ENCODE peak calls at places on chromosome 19, in five cellular contexts. G is ovary, V is tibial nerve, K is suprapubic skin, E is A549. N is an unnamed sample.

GRCh38 chr19:4539697-4540581 is at the start of gene LRG1:
- DNase-seq in G (peak; percentile 67), V (no peak), K (no peak), E (no peak), N (no peak)

GRCh38 chr19:33429891-33430673 is 56.6 kb downstream of the CEBPG start:
- DNase-seq in G (peak; percentile 8), V (no peak), K (peak; percentile 31), E (no peak), N (no peak)

GRCh38 chr19:21023901-21024300 is 3.4 kb downstream of the ZNF430 start:
- DNase-seq in G (no peak), V (no peak), K (no peak), E (no peak), N (no peak)

GRCh38 chr19:23015660-23016059 is 12.7 kb upstream of the ZNF728 start:
- DNase-seq in G (no peak), V (no peak), K (no peak), E (no peak), N (no peak)

GRCh38 chr19:52735734-52736133 is 890 bp upstream of the ZNF611 start:
- DNase-seq in G (peak; percentile 64), V (peak; percentile 46), K (peak; percentile 67), E (no peak), N (no peak)

GRCh38 chr19:30371960-30372824 is at the start of gene ZNF536:
- DNase-seq in G (no peak), V (no peak), K (no peak), E (no peak), N (no peak)

GRCh38 chr19:52646571-52647222 is 8.5 kb upstream of the ZNF83 start:
- DNase-seq in G (no peak), V (no peak), K (no peak), E (peak; percentile 26), N (no peak)

GRCh38 chr19:1489463-1489971 is 633 bp downstream of the PCSK4 start:
- DNase-seq in G (no peak), V (no peak), K (no peak), E (no peak), N (no peak)

GRCh38 chr19:18905520-18906236 is 9.7 kb upstream of the CERS1 start:
- DNase-seq in G (no peak), V (no peak), K (peak; percentile 57), E (no peak), N (no peak)

GRCh38 chr19:28168557-28168956 is 1044.4 kb downstream of the UQCRFS1 start:
- DNase-seq in G (no peak), V (no peak), K (no peak), E (no peak), N (no peak)

GRCh38 chr19:4454952-4455738 is 2.4 kb downstream of the UBXN6 start:
- DNase-seq in G (peak; percentile 78), V (no peak), K (peak; percentile 78), E (no peak), N (no peak)

GRCh38 chr19:21698215-21698614 is 69.2 kb downstream of the ZNF100 start:
- DNase-seq in G (no peak), V (no peak), K (no peak), E (no peak), N (no peak)

GRCh38 chr19:1050989-1051788 is 11.3 kb downstream of the ABCA7 start:
- DNase-seq in G (no peak), V (no peak), K (no peak), E (no peak), N (no peak)

GRCh38 chr19:28234637-28235036 is 978.3 kb downstream of the UQCRFS1 start:
- DNase-seq in G (no peak), V (no peak), K (no peak), E (no peak), N (no peak)

GRCh38 chr19:38805180-38805579 is 7.6 kb downstream of the LGALS4 start:
- DNase-seq in G (no peak), V (no peak), K (no peak), E (no peak), N (no peak)

GRCh38 chr19:27681972-27682371 is 1531.0 kb downstream of the UQCRFS1 start:
- DNase-seq in G (no peak), V (no peak), K (no peak), E (no peak), N (no peak)

GRCh38 chr19:14082675-14082960 is 3.0 kb downstream of the C19orf67 start:
- DNase-seq in G (no peak), V (no peak), K (no peak), E (no peak), N (no peak)

GRCh38 chr19:57002765-57003164 is 117.0 kb upstream of the USP29 start:
- DNase-seq in G (no peak), V (no peak), K (no peak), E (no peak), N (no peak)

GRCh38 chr19:821976-822773 is 420 bp upstream of the PLPPR3 start:
- DNase-seq in G (no peak), V (no peak), K (no peak), E (no peak), N (no peak)

GRCh38 chr19:32469796-32470195 is 64.2 kb downstream of the DPY19L3 start:
- DNase-seq in G (no peak), V (no peak), K (no peak), E (no peak), N (no peak)

GRCh38 chr19:46068345-46069258 is 27.8 kb upstream of the IGFL4 start:
- DNase-seq in G (no peak), V (no peak), K (no peak), E (peak; percentile 72), N (no peak)

GRCh38 chr19:4029247-4029614 is 21.7 kb downstream of the PIAS4 start:
- DNase-seq in G (no peak), V (no peak), K (no peak), E (no peak), N (no peak)

GRCh38 chr19:17058236-17058635 is 17.0 kb downstream of the HAUS8 start:
- DNase-seq in G (no peak), V (no peak), K (no peak), E (no peak), N (no peak)

GRCh38 chr19:3986260-3987041 is 1.2 kb upstream of the EEF2 start:
- DNase-seq in G (peak; percentile 40), V (no peak), K (no peak), E (peak; percentile 81), N (no peak)

GRCh38 chr19:53102701-53103140 is 501 bp downstream of the ZNF160 start:
- DNase-seq in G (peak; percentile 57), V (no peak), K (peak; percentile 71), E (peak; percentile 29), N (no peak)

GRCh38 chr19:5148794-5149190 is 179.9 kb downstream of the KDM4B start:
- DNase-seq in G (no peak), V (no peak), K (peak; percentile 61), E (no peak), N (no peak)

GRCh38 chr19:30014770-30015169 is 72.7 kb downstream of the URI1 start:
- DNase-seq in G (no peak), V (no peak), K (no peak), E (no peak), N (no peak)

GRCh38 chr19:46131485-46132143 is 7.1 kb upstream of the IGFL3 start:
- DNase-seq in G (no peak), V (no peak), K (no peak), E (no peak), N (peak; percentile 14)

GRCh38 chr19:35030257-35031071 is at the start of gene SCN1B:
- DNase-seq in G (peak; percentile 81), V (no peak), K (no peak), E (peak; percentile 85), N (no peak)

GRCh38 chr19:1102407-1103106 is 1.2 kb upstream of the GPX4 start:
- DNase-seq in G (peak; percentile 66), V (no peak), K (no peak), E (peak; percentile 94), N (no peak)

GRCh38 chr19:18167975-18168645 is 5.5 kb upstream of the IFI30 start:
- DNase-seq in G (peak; percentile 56), V (no peak), K (no peak), E (no peak), N (no peak)

GRCh38 chr19:1384478-1385110 is 887 bp downstream of the NDUFS7 start:
- DNase-seq in G (no peak), V (no peak), K (no peak), E (no peak), N (no peak)

GRCh38 chr19:29326849-29327840 is 114.2 kb upstream of the UQCRFS1 start:
- DNase-seq in G (no peak), V (no peak), K (no peak), E (no peak), N (peak; percentile 90)

GRCh38 chr19:44740351-44740824 is 8.1 kb upstream of the BCL3 start:
- DNase-seq in G (no peak), V (no peak), K (no peak), E (peak; percentile 88), N (no peak)

DNA sequence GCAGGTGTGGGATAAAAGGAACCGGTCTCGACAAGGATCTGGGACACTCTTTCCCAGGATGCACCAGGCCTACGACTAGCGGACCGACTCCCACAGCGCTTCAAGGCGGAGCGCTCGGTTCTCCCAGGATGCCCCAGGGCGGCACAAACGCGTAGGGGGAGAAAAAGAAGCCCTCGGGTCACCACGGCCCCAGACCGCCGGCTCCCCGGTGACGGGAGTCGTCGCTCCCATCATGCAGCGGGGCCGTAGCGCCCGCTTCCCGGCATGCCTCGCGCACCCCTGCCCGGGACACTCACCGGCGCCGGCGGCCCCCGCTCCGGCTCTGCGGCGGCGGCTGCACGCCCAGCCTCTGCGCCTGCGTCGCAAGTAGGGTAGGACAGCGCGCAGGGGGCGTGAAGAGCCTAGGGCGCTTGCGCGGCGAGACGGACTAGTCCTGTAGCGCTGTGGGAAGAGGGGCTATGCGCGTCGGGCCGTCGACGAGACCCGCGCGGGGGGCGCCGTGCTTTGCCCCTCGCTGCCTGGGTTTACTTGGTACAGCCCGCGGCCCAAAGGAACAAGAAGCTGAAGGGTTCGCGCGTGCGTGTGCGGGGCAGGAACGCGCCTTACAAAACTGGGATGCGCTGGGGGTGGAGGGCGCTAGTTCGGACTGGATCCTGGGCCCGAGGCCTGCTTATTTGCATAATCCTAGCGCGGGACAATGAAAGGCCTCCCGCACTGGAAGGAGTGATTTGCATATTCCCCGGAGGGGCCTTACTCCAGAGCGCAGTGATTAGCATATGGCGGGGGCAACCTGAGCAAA is at the start of gene ZNF428:
- DNase-seq in G (peak; percentile 91), V (peak; percentile 66), K (peak; percentile 90), E (peak; percentile 91), N (peak; percentile 94)
- TF ChIP-seq POLR2A in G (peak; percentile 69), V (peak; percentile 82), K (no peak), E (peak; percentile 83), N (peak; percentile 41)

GRCh38 chr19:47369923-47370625 is 21.0 kb downstream of the DHX34 start:
- DNase-seq in G (no peak), V (no peak), K (no peak), E (no peak), N (no peak)
- TF ChIP-seq EP300 in G (no peak), V (no peak), K (no peak), E (no peak), N (no peak)

DNA sequence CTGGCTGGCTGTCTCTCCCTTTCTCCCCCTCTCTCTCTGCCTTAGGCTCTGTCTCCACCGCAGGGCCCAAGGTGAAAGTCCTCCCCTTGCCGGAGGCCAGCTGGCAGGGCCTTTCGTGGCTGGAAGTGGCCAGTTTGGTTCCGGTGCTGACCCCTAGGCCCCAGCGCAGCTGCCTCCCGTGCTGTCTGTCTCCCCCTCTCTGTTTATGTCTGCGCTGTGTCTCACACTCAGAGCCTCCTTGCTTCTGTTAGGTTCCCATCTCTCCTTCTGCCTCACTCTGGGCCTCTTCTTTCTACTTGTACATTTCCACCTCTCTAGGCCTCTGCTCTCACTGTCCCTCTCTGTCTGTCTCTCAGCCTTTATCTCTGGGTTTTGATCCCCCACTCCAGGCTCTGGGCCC is 13.1 kb downstream of the CCDC97 start:
- DNase-seq in G (peak; percentile 84), V (no peak), K (no peak), E (no peak), N (no peak)
- H3K4me1 ChIP-seq in G (peaks cover 36% of the 10 kb centered on the region), V (peaks cover 52% of the 10 kb centered on the region), K (peaks cover 70% of the 10 kb centered on the region), E (peaks cover 69% of the 10 kb centered on the region), N (peaks cover 66% of the 10 kb centered on the region)

GRCh38 chr19:55069137-55069858 is 6.3 kb upstream of the RDH13 start:
- DNase-seq in G (no peak), V (no peak), K (no peak), E (peak; percentile 82), N (no peak)
- TF ChIP-seq POLR2A in G (no peak), V (no peak), K (no peak), E (no peak), N (no peak)

N was measured in esophagus muscularis mucosa.